ENCODE peak calls at places on chromosomes 12 and 14, in ten cellular contexts. N is GM13977, J is C1 segment of cervical spinal cord, Q is lung microvascular endothelial cell, I is HFFc6, P is posterior cingulate gyrus, Z is NCI-H510A, Y is T-helper 1 cell, A is left ventricle myocardium superior, C is EL. M is an unnamed sample.

GRCh38 chr12:15186593-15186992 is 34.6 kb downstream of the RERG start:
- DNase-seq in N (no peak), J (no peak), Q (no peak), I (no peak), P (no peak), Z (no peak), Y (no peak), A (no peak), C (no peak), M (no peak)

GRCh38 chr12:27018071-27018470 is 3.9 kb upstream of the TM7SF3 start:
- DNase-seq in N (no peak), J (no peak), Q (no peak), I (no peak), P (no peak), Z (no peak), Y (no peak), A (no peak), C (no peak), M (no peak)

GRCh38 chr12:98002887-98003493 is 512.4 kb upstream of the TMPO start:
- DNase-seq in N (peak; percentile 34), J (no peak), Q (peak; percentile 27), I (no peak), P (no peak), Z (no peak), Y (no peak), A (no peak), C (peak; percentile 17), M (no peak)

GRCh38 chr12:121404734-121405133 is 4.8 kb downstream of the RNF34 start:
- DNase-seq in N (no peak), J (no peak), Q (peak; percentile 20), I (no peak), P (no peak), Z (peak; percentile 81), Y (no peak), A (no peak), C (no peak), M (no peak)

GRCh38 chr12:119659289-119659897 is 8.5 kb upstream of the PRKAB1 start:
- DNase-seq in N (peak; percentile 67), J (no peak), Q (peak; percentile 47), I (peak; percentile 16), P (no peak), Z (no peak), Y (peak; percentile 21), A (no peak), C (peak; percentile 21), M (no peak)

GRCh38 chr14:34324363-34324795 is 137.7 kb downstream of the SPTSSA start:
- DNase-seq in N (peak; percentile 53), J (no peak), Q (peak; percentile 40), I (no peak), P (no peak), Z (no peak), Y (no peak), A (no peak), C (peak; percentile 44), M (no peak)

GRCh38 chr12:5060958-5061357 is 17.3 kb downstream of the KCNA5 start:
- DNase-seq in N (no peak), J (no peak), Q (no peak), I (no peak), P (no peak), Z (no peak), Y (no peak), A (no peak), C (no peak), M (no peak)

GRCh38 chr14:65774041-65774440 is 361.5 kb downstream of the FUT8 start:
- DNase-seq in N (no peak), J (no peak), Q (no peak), I (no peak), P (no peak), Z (no peak), Y (no peak), A (no peak), C (no peak), M (no peak)

GRCh38 chr12:109541412-109541725 is 31.9 kb downstream of the MMAB start:
- DNase-seq in N (no peak), J (no peak), Q (peak; percentile 16), I (peak; percentile 9), P (no peak), Z (no peak), Y (no peak), A (no peak), C (peak; percentile 9), M (no peak)

GRCh38 chr12:108838194-108839010 is 19.0 kb downstream of the SSH1 start:
- DNase-seq in N (peak; percentile 78), J (no peak), Q (peak; percentile 100), I (peak; percentile 99), P (no peak), Z (peak; percentile 74), Y (peak; percentile 41), A (peak; percentile 91), C (peak; percentile 100), M (peak; percentile 94)

GRCh38 chr12:5967645-5968415 is 22.8 kb upstream of the ANO2 start:
- DNase-seq in N (no peak), J (no peak), Q (no peak), I (no peak), P (no peak), Z (no peak), Y (no peak), A (no peak), C (no peak), M (no peak)

GRCh38 chr14:20306079-20306423 is 300 bp upstream of the TTC5 start:
- DNase-seq in N (no peak), J (no peak), Q (no peak), I (no peak), P (no peak), Z (no peak), Y (no peak), A (no peak), C (no peak), M (no peak)

GRCh38 chr12:48542300-48542928 is 17.0 kb downstream of the OR8S1 start:
- DNase-seq in N (peak; percentile 56), J (peak; percentile 1), Q (peak; percentile 37), I (peak; percentile 28), P (peak; percentile 88), Z (no peak), Y (no peak), A (no peak), C (peak; percentile 19), M (no peak)

GRCh38 chr12:105409881-105410471 is 79.5 kb downstream of the C12orf75 start:
- DNase-seq in N (no peak), J (no peak), Q (peak; percentile 75), I (no peak), P (no peak), Z (peak; percentile 40), Y (no peak), A (peak; percentile 56), C (peak; percentile 54), M (no peak)

GRCh38 chr12:24948816-24949722 is at the start of gene BCAT1:
- DNase-seq in N (no peak), J (peak; percentile 38), Q (peak; percentile 94), I (peak; percentile 68), P (peak; percentile 94), Z (no peak), Y (no peak), A (peak; percentile 83), C (peak; percentile 86), M (peak; percentile 88)

GRCh38 chr14:48398675-48399282 is 723.4 kb upstream of the MDGA2 start:
- DNase-seq in N (peak; percentile 39), J (no peak), Q (peak; percentile 30), I (peak; percentile 20), P (no peak), Z (no peak), Y (no peak), A (no peak), C (no peak), M (no peak)

GRCh38 chr12:120598674-120599463 is 17.7 kb upstream of the POP5 start:
- DNase-seq in N (no peak), J (no peak), Q (peak; percentile 57), I (peak; percentile 32), P (peak; percentile 75), Z (no peak), Y (no peak), A (no peak), C (peak; percentile 62), M (peak; percentile 89)

GRCh38 chr14:71554323-71554722 is 377.9 kb upstream of the RGS6 start:
- DNase-seq in N (peak; percentile 28), J (no peak), Q (no peak), I (no peak), P (no peak), Z (no peak), Y (no peak), A (no peak), C (no peak), M (no peak)

GRCh38 chr12:131004166-131004565 is 50.5 kb downstream of the ADGRD1 start:
- DNase-seq in N (no peak), J (no peak), Q (no peak), I (no peak), P (peak; percentile 78), Z (no peak), Y (no peak), A (no peak), C (no peak), M (no peak)

GRCh38 chr14:87996276-87996592 is 3.3 kb upstream of the GALC start:
- DNase-seq in N (no peak), J (no peak), Q (no peak), I (no peak), P (no peak), Z (no peak), Y (no peak), A (no peak), C (no peak), M (no peak)

GRCh38 chr12:53860426-53861223 is 78.0 kb upstream of the HOXC13 start:
- DNase-seq in N (no peak), J (no peak), Q (peak; percentile 28), I (no peak), P (no peak), Z (no peak), Y (no peak), A (no peak), C (no peak), M (no peak)

M was measured in kidney.